ENCODE peak calls at places on chromosomes 7 and 10, in ten cellular contexts. E, D, W, B, N, F, G, R, J and L are unnamed samples.

GRCh38 chr7:1994931-1995330 is 237.8 kb downstream of the MAD1L1 start:
- DNase-seq in E (no peak), D (no peak), W (no peak), B (no peak), N (no peak), F (no peak), G (no peak), R (no peak), J (no peak), L (no peak)

GRCh38 chr10:21919906-21920305 is 83.6 kb downstream of the DNAJC1 start:
- DNase-seq in E (no peak), D (no peak), W (no peak), B (no peak), N (no peak), F (no peak), G (no peak), R (no peak), J (no peak), L (no peak)

GRCh38 chr7:10939237-10939910 is 34.3 kb upstream of the PHF14 start:
- DNase-seq in E (no peak), D (peak), W (no peak), B (no peak), N (no peak), F (no peak), G (no peak), R (no peak), J (no peak), L (no peak)

GRCh38 chr10:100037758-100038315 is 28.1 kb upstream of the DNMBP start:
- DNase-seq in E (no peak), D (no peak), W (no peak), B (no peak), N (no peak), F (no peak), G (no peak), R (no peak), J (no peak), L (no peak)

GRCh38 chr7:121510858-121511482 is 114.9 kb upstream of the FAM3C start:
- DNase-seq in E (no peak), D (no peak), W (no peak), B (no peak), N (no peak), F (no peak), G (no peak), R (no peak), J (no peak), L (no peak)

GRCh38 chr10:59337254-59337653 is 25.1 kb downstream of the FAM13C start:
- DNase-seq in E (no peak), D (no peak), W (no peak), B (no peak), N (peak), F (peak), G (peak), R (peak), J (no peak), L (no peak)

GRCh38 chr10:71161429-71161828 is 50.9 kb upstream of the UNC5B start:
- DNase-seq in E (no peak), D (no peak), W (peak), B (no peak), N (no peak), F (peak), G (no peak), R (peak), J (no peak), L (no peak)

GRCh38 chr10:125190414-125190813 is 30.1 kb upstream of the CTBP2 start:
- DNase-seq in E (no peak), D (no peak), W (no peak), B (no peak), N (no peak), F (no peak), G (no peak), R (no peak), J (no peak), L (no peak)

GRCh38 chr10:99329891-99330674 is 927 bp downstream of the CNNM1 start:
- DNase-seq in E (no peak), D (no peak), W (peak), B (no peak), N (no peak), F (peak), G (no peak), R (no peak), J (peak), L (no peak)

GRCh38 chr10:31582365-31583052 is 263.5 kb downstream of the ZEB1 start:
- DNase-seq in E (no peak), D (peak), W (peak), B (no peak), N (no peak), F (peak), G (no peak), R (no peak), J (no peak), L (no peak)

GRCh38 chr10:91613411-91614253 is 19.2 kb downstream of the PPP1R3C start:
- DNase-seq in E (no peak), D (peak), W (peak), B (no peak), N (peak), F (peak), G (no peak), R (no peak), J (no peak), L (no peak)

GRCh38 chr7:115146148-115146547 is 224.3 kb downstream of the MDFIC start:
- DNase-seq in E (no peak), D (no peak), W (peak), B (no peak), N (no peak), F (no peak), G (no peak), R (no peak), J (no peak), L (no peak)

GRCh38 chr10:68103237-68103866 is 5.9 kb upstream of the MYPN start:
- DNase-seq in E (no peak), D (no peak), W (no peak), B (no peak), N (no peak), F (no peak), G (no peak), R (no peak), J (no peak), L (no peak)

GRCh38 chr10:7561216-7561893 is 105.4 kb downstream of the ITIH5 start:
- DNase-seq in E (no peak), D (no peak), W (no peak), B (no peak), N (no peak), F (no peak), G (peak), R (peak), J (no peak), L (no peak)

GRCh38 chr10:114308470-114309110 is 69.5 kb downstream of the VWA2 start:
- DNase-seq in E (no peak), D (no peak), W (no peak), B (no peak), N (no peak), F (no peak), G (no peak), R (peak), J (no peak), L (no peak)

GRCh38 chr7:46853451-46853850 is 728.5 kb downstream of the TNS3 start:
- DNase-seq in E (no peak), D (no peak), W (no peak), B (no peak), N (no peak), F (peak), G (no peak), R (no peak), J (no peak), L (no peak)

GRCh38 chr10:58513189-58514101 is 773 bp downstream of the BICC1 start:
- DNase-seq in E (no peak), D (peak), W (peak), B (peak), N (no peak), F (peak), G (no peak), R (peak), J (peak), L (peak)

GRCh38 chr7:82598958-82599357 is 155.4 kb upstream of the CACNA2D1 start:
- DNase-seq in E (no peak), D (no peak), W (no peak), B (no peak), N (no peak), F (peak), G (no peak), R (no peak), J (no peak), L (no peak)

GRCh38 chr10:125514206-125515162 is 168.5 kb downstream of the TEX36 start:
- DNase-seq in E (no peak), D (no peak), W (no peak), B (no peak), N (no peak), F (no peak), G (no peak), R (no peak), J (no peak), L (no peak)

GRCh38 chr7:25429731-25430130 is 201.4 kb upstream of the NPVF start:
- DNase-seq in E (no peak), D (no peak), W (no peak), B (no peak), N (no peak), F (no peak), G (peak), R (peak), J (no peak), L (no peak)

GRCh38 chr7:92944633-92945032 is 108.3 kb upstream of the CDK6 start:
- DNase-seq in E (no peak), D (no peak), W (no peak), B (no peak), N (no peak), F (peak), G (no peak), R (no peak), J (no peak), L (no peak)

GRCh38 chr10:79936625-79937255 is 12.2 kb downstream of the SFTPD start:
- DNase-seq in E (no peak), D (no peak), W (no peak), B (no peak), N (no peak), F (no peak), G (no peak), R (no peak), J (peak), L (peak)

GRCh38 chr10:65751218-65751617 is 1174.6 kb upstream of the LRRTM3 start:
- DNase-seq in E (no peak), D (no peak), W (peak), B (no peak), N (no peak), F (no peak), G (peak), R (no peak), J (no peak), L (no peak)

GRCh38 chr10:93657757-93658156 is 44.6 kb downstream of the FRA10AC1 start:
- DNase-seq in E (no peak), D (no peak), W (no peak), B (no peak), N (no peak), F (no peak), G (no peak), R (no peak), J (no peak), L (no peak)

GRCh38 chr10:63722537-63722936 is 201.3 kb downstream of the REEP3 start:
- DNase-seq in E (no peak), D (no peak), W (no peak), B (peak), N (peak), F (peak), G (no peak), R (peak), J (peak), L (no peak)

GRCh38 chr10:121536271-121536918 is 61.8 kb downstream of the FGFR2 start:
- DNase-seq in E (no peak), D (no peak), W (no peak), B (no peak), N (no peak), F (no peak), G (no peak), R (no peak), J (no peak), L (no peak)

GRCh38 chr7:151167197-151167911 is at the start of gene GBX1:
- DNase-seq in E (no peak), D (peak), W (peak), B (no peak), N (no peak), F (no peak), G (no peak), R (no peak), J (peak), L (peak)

GRCh38 chr7:151051108-151051507 is 2.8 kb downstream of the ASIC3 start:
- DNase-seq in E (peak), D (no peak), W (no peak), B (no peak), N (no peak), F (peak), G (no peak), R (no peak), J (peak), L (no peak)

GRCh38 chr10:127337801-127338200 is 141.4 kb upstream of the INSYN2A start:
- DNase-seq in E (no peak), D (no peak), W (no peak), B (no peak), N (no peak), F (no peak), G (no peak), R (no peak), J (no peak), L (no peak)

GRCh38 chr7:132485136-132485535 is 91.1 kb downstream of the PLXNA4 start:
- DNase-seq in E (no peak), D (no peak), W (no peak), B (no peak), N (no peak), F (no peak), G (no peak), R (no peak), J (no peak), L (no peak)

GRCh38 chr10:92420554-92421275 is 129.7 kb downstream of the MARCHF5 start:
- DNase-seq in E (no peak), D (no peak), W (no peak), B (no peak), N (no peak), F (no peak), G (no peak), R (no peak), J (no peak), L (no peak)

DNA sequence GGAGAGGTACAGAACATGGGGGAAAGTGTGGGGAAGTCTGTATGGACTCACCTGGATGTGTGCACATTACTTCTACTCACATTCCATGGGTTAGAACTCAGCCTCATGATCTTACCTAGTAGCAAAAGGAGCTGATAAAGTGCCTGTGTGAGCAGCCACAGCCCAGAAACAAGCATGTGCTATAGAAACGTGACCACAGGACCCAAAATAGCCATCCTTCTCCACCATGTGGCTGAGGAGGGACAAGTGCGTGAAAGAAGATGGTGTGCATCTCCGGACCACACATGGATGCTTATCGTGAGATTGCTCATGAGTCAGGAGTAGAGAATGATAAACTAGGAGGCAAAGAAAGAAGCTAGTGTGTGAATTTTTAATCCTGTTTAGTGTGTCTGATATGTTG is 336.4 kb upstream of the PLXDC2 start:
- DNase-seq in E (no peak), D (no peak), W (no peak), B (no peak), N (no peak), F (no peak), G (no peak), R (no peak), J (no peak), L (no peak)
- TF ChIP-seq CTCF in E (no peak), D (no peak), W (no peak), B (no peak), N (no peak), F (no peak), G (no peak), R (no peak), J (no peak), L (no peak)

DNA sequence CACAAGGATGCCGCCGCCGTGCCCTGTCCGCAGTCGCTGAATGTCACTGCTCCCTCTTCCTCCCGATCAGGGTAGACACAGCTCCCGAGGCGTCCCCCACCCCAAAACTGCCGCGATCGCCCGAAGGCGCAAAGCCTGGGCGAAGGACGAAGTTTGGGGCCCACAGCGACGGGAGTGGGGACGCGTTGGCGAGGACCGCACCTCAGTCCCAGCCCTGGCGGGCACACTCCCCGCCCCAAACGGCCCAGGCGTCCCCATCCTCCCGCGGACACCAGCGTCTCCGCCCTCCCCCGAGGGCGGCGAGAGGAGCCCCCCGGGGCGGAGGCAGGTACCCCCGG is 1.4 kb upstream of the KAT6B start:
- DNase-seq in E (no peak), D (peak), W (peak), B (no peak), N (no peak), F (no peak), G (no peak), R (no peak), J (peak), L (peak)
- TF ChIP-seq CTCF in E (no peak), D (no peak), W (no peak), B (no peak), N (no peak), F (no peak), G (no peak), R (no peak), J (no peak), L (no peak)

DNA sequence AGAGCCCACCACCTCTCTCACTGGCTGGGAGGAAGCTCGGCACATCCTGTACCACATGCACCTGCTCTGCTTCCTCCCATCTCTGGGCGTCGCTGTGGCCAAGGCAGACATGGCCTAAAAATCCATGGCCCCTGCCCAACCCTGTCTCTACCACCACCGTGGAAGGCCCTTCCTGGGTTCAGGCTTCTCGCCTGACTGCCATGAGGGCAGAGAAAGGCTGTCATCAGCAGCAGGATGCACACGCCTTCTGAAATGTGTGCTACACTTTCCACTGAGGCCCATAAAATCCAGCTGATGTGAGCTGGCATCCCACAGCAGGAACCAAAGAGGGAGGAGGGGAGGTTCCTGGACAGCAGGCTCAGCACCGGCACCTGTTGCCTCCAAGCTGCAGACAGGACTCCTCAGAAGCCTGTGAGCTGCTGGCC is 93.4 kb downstream of the PTPRN2 start:
- DNase-seq in E (no peak), D (no peak), W (no peak), B (no peak), N (no peak), F (no peak), G (no peak), R (no peak), J (no peak), L (no peak)
- TF ChIP-seq CTCF in E (no peak), D (peak), W (no peak), B (no peak), N (no peak), F (no peak), G (peak), R (no peak), J (no peak), L (no peak)

GRCh38 chr10:9342865-9343450 is 1288.5 kb downstream of the GATA3 start:
- DNase-seq in E (no peak), D (no peak), W (peak), B (no peak), N (no peak), F (peak), G (peak), R (no peak), J (no peak), L (no peak)
- TF ChIP-seq CTCF in E (peak), D (peak), W (peak), B (peak), N (no peak), F (peak), G (peak), R (peak), J (peak), L (peak)

DNA sequence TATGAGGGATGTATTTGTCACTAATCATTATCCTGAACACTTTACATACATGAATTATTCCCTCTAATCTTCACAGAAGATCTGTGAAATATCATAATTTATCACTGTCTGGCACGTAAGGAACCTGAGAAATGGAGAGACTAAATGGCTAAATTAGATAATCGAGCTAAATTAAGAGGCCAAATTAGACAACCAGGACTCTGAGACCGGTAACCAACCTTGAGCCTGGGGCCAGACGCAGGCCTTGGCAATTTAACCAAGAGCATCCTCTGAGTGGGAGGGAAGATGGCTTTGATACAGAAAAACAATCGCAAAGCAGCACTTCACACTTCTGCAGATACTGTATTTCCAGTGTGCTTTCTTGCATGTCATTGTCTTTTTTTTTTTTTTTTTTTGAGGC is 21.4 kb downstream of the SVOPL start:
- DNase-seq in E (no peak), D (no peak), W (no peak), B (no peak), N (no peak), F (no peak), G (no peak), R (no peak), J (no peak), L (no peak)
- TF ChIP-seq CTCF in E (no peak), D (no peak), W (no peak), B (no peak), N (no peak), F (no peak), G (no peak), R (no peak), J (no peak), L (no peak)

GRCh38 chr7:35420657-35421056 is 166.8 kb upstream of the TBX20 start:
- DNase-seq in E (no peak), D (no peak), W (no peak), B (no peak), N (no peak), F (peak), G (no peak), R (no peak), J (no peak), L (no peak)

GRCh38 chr7:35422715-35423114 is 168.8 kb upstream of the TBX20 start:
- DNase-seq in E (no peak), D (no peak), W (no peak), B (no peak), N (no peak), F (no peak), G (no peak), R (no peak), J (no peak), L (no peak)

GRCh38 chr7:35424440-35424839 is 170.5 kb upstream of the TBX20 start:
- DNase-seq in E (no peak), D (no peak), W (no peak), B (no peak), N (no peak), F (no peak), G (no peak), R (no peak), J (no peak), L (no peak)

GRCh38 chr7:35430547-35431153 is 176.8 kb upstream of the TBX20 start:
- DNase-seq in E (no peak), D (no peak), W (no peak), B (no peak), N (no peak), F (no peak), G (peak), R (no peak), J (no peak), L (no peak)

GRCh38 chr7:35424869-35425495 is 171.1 kb upstream of the TBX20 start:
- DNase-seq in E (peak), D (peak), W (peak), B (no peak), N (no peak), F (peak), G (peak), R (no peak), J (peak), L (no peak)
- TF ChIP-seq CTCF in E (peak), D (peak), W (peak), B (peak), N (peak), F (peak), G (peak), R (peak), J (peak), L (peak)

DNA sequence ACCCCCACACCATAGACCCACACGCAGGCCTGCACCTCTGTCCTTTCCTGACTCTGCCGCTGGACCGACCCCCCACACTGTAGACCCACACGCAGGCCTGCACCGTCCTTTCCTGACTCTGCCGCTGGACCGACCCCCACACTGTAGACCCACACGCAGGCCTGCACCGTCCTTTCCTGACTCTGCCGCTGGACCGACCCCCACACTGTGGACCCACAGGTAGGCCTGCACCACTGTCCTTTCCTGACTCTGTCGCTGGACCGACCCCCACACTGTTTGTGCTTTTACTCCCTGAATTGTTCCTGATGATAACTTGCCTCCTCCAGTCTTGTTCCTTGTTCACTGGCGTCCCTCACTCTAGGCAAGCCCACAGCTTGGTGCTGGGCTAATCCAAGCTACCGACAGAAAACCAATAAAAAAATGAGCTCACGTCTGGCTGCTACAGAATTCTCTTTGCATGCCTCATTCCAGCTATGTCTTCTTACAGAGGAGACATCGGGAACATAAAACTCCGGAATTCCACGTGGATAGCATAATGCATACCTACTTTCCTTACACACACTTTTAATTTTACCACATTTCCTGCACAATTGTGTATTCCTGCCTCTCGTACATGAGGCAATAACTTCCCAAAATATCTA is 494.3 kb downstream of the PTPRN2 start:
- DNase-seq in E (no peak), D (no peak), W (no peak), B (no peak), N (no peak), F (no peak), G (no peak), R (no peak), J (no peak), L (peak)
- TF ChIP-seq CTCF in E (no peak), D (no peak), W (no peak), B (no peak), N (no peak), F (no peak), G (no peak), R (no peak), J (no peak), L (no peak)

GRCh38 chr10:33047655-33048054 is 89.6 kb upstream of the ITGB1 start:
- DNase-seq in E (no peak), D (no peak), W (no peak), B (no peak), N (no peak), F (peak), G (no peak), R (no peak), J (no peak), L (no peak)
- TF ChIP-seq CTCF in E (no peak), D (no peak), W (no peak), B (no peak), N (no peak), F (peak), G (no peak), R (no peak), J (no peak), L (no peak)